ENCODE peak calls at places on chromosomes 12 and 14, in eight cellular contexts. Q is right cardiac atrium, E is HFF-Myc, V is foreskin keratinocyte, U is tibial artery, T is AML-193, B is H4, S is IMR-90. P is an unnamed sample.

GRCh38 chr14:80116157-80116556 is 95.1 kb downstream of the DIO2 start:
- DNase-seq in Q (no peak), E (no peak), V (no peak), U (no peak), T (no peak), B (no peak), S (no peak), P (no peak)

GRCh38 chr12:63064080-63064479 is 86.9 kb downstream of the AVPR1A start:
- DNase-seq in Q (no peak), E (no peak), V (peak), U (no peak), T (peak), B (no peak), S (peak), P (no peak)

GRCh38 chr12:60832300-60832699 is 1236.5 kb downstream of the SLC16A7 start:
- DNase-seq in Q (no peak), E (no peak), V (no peak), U (no peak), T (no peak), B (no peak), S (no peak), P (no peak)

GRCh38 chr14:60861545-60862147 is 119.2 kb downstream of the TRMT5 start:
- DNase-seq in Q (no peak), E (no peak), V (no peak), U (no peak), T (no peak), B (no peak), S (no peak), P (no peak)

GRCh38 chr12:46356655-46357437 is 15.7 kb downstream of the SLC38A2 start:
- DNase-seq in Q (no peak), E (no peak), V (no peak), U (no peak), T (no peak), B (no peak), S (no peak), P (no peak)

GRCh38 chr14:87944987-87945604 is 47.9 kb downstream of the GALC start:
- DNase-seq in Q (no peak), E (no peak), V (peak), U (no peak), T (peak), B (peak), S (peak), P (no peak)

GRCh38 chr14:59507752-59508103 is 23.4 kb downstream of the JKAMP start:
- DNase-seq in Q (no peak), E (no peak), V (peak), U (no peak), T (no peak), B (no peak), S (no peak), P (no peak)

GRCh38 chr14:91317381-91318313 is 73.1 kb upstream of the GPR68 start:
- DNase-seq in Q (peak), E (no peak), V (peak), U (no peak), T (no peak), B (peak), S (no peak), P (no peak)

GRCh38 chr12:127750076-127750840 is 516.7 kb upstream of the TMEM132C start:
- DNase-seq in Q (no peak), E (no peak), V (no peak), U (no peak), T (no peak), B (no peak), S (no peak), P (no peak)

P was measured in epithelial cell of prostate.